ENCODE peak calls at places on chromosomes 12 and 14, in five cellular contexts. One of them, this sample, is unnamed.

GRCh38 chr14:75279153-75279738 is 618 bp downstream of the FOS start:
- DNase-seq in LoVo: no peak
- DNase-seq in NCI-H774: no peak
- DNase-seq in stimulated activated CD8-positive, alpha-beta memory T cell treated with anti-CD3 and anti-CD28 coated beads, Interleukin-7, amount 100 ng/mL, for 1 hour: no peak
- DNase-seq in HuH-7.5: no peak
- DNase-seq in this sample: no peak

GRCh38 chr12:3453947-3454675 is 36.9 kb upstream of the PRMT8 start:
- DNase-seq in NCI-H774: no peak
- DNase-seq in HuH-7.5: no peak
- DNase-seq in LoVo: peak; percentile 93
- DNase-seq in stimulated activated CD8-positive, alpha-beta memory T cell treated with anti-CD3 and anti-CD28 coated beads, Interleukin-7, amount 100 ng/mL, for 1 hour: no peak
- DNase-seq in this sample: no peak

GRCh38 chr14:28305938-28306337 is 460.6 kb upstream of the FOXG1 start:
- DNase-seq in HuH-7.5: no peak
- DNase-seq in NCI-H774: no peak
- DNase-seq in stimulated activated CD8-positive, alpha-beta memory T cell treated with anti-CD3 and anti-CD28 coated beads, Interleukin-7, amount 100 ng/mL, for 1 hour: no peak
- DNase-seq in LoVo: no peak
- DNase-seq in this sample: no peak

GRCh38 chr12:103783744-103784664 is 57.0 kb downstream of the NT5DC3 start:
- DNase-seq in stimulated activated CD8-positive, alpha-beta memory T cell treated with anti-CD3 and anti-CD28 coated beads, Interleukin-7, amount 100 ng/mL, for 1 hour: no peak
- DNase-seq in LoVo: no peak
- DNase-seq in HuH-7.5: no peak
- DNase-seq in NCI-H774: no peak
- DNase-seq in this sample: no peak

GRCh38 chr12:4483885-4484823 is 38.5 kb upstream of the FGF6 start:
- DNase-seq in NCI-H774: no peak
- DNase-seq in HuH-7.5: no peak
- DNase-seq in LoVo: no peak
- DNase-seq in stimulated activated CD8-positive, alpha-beta memory T cell treated with anti-CD3 and anti-CD28 coated beads, Interleukin-7, amount 100 ng/mL, for 1 hour: no peak
- DNase-seq in this sample: no peak

GRCh38 chr14:67683821-67684220 is 9.4 kb upstream of the VTI1B start:
- DNase-seq in LoVo: no peak
- DNase-seq in NCI-H774: no peak
- DNase-seq in HuH-7.5: no peak
- DNase-seq in stimulated activated CD8-positive, alpha-beta memory T cell treated with anti-CD3 and anti-CD28 coated beads, Interleukin-7, amount 100 ng/mL, for 1 hour: no peak
- DNase-seq in this sample: no peak

GRCh38 chr12:114439306-114439705 is 33.4 kb upstream of the TBX5 start:
- DNase-seq in LoVo: no peak
- DNase-seq in stimulated activated CD8-positive, alpha-beta memory T cell treated with anti-CD3 and anti-CD28 coated beads, Interleukin-7, amount 100 ng/mL, for 1 hour: no peak
- DNase-seq in NCI-H774: no peak
- DNase-seq in HuH-7.5: no peak
- DNase-seq in this sample: no peak

GRCh38 chr12:105278043-105278697 is 42.2 kb upstream of the APPL2 start:
- DNase-seq in HuH-7.5: no peak
- DNase-seq in LoVo: no peak
- DNase-seq in stimulated activated CD8-positive, alpha-beta memory T cell treated with anti-CD3 and anti-CD28 coated beads, Interleukin-7, amount 100 ng/mL, for 1 hour: no peak
- DNase-seq in NCI-H774: no peak
- DNase-seq in this sample: no peak

GRCh38 chr12:87382959-87383591 is 646.1 kb downstream of the C12orf50 start:
- DNase-seq in HuH-7.5: no peak
- DNase-seq in LoVo: no peak
- DNase-seq in stimulated activated CD8-positive, alpha-beta memory T cell treated with anti-CD3 and anti-CD28 coated beads, Interleukin-7, amount 100 ng/mL, for 1 hour: no peak
- DNase-seq in NCI-H774: no peak
- DNase-seq in this sample: no peak

GRCh38 chr14:74933925-74934435 is 10.9 kb upstream of the RPS6KL1 start:
- DNase-seq in stimulated activated CD8-positive, alpha-beta memory T cell treated with anti-CD3 and anti-CD28 coated beads, Interleukin-7, amount 100 ng/mL, for 1 hour: no peak
- DNase-seq in LoVo: no peak
- DNase-seq in HuH-7.5: no peak
- DNase-seq in NCI-H774: no peak
- DNase-seq in this sample: no peak

GRCh38 chr14:58749066-58749669 is 111.4 kb downstream of the DACT1 start:
- DNase-seq in LoVo: peak; percentile 93
- DNase-seq in stimulated activated CD8-positive, alpha-beta memory T cell treated with anti-CD3 and anti-CD28 coated beads, Interleukin-7, amount 100 ng/mL, for 1 hour: no peak
- DNase-seq in NCI-H774: no peak
- DNase-seq in HuH-7.5: no peak
- DNase-seq in this sample: no peak

GRCh38 chr12:106086696-106087095 is 52.1 kb downstream of the NUAK1 start:
- DNase-seq in LoVo: no peak
- DNase-seq in NCI-H774: no peak
- DNase-seq in HuH-7.5: no peak
- DNase-seq in stimulated activated CD8-positive, alpha-beta memory T cell treated with anti-CD3 and anti-CD28 coated beads, Interleukin-7, amount 100 ng/mL, for 1 hour: no peak
- DNase-seq in this sample: no peak

GRCh38 chr14:102749833-102750775 is 27.1 kb upstream of the TRAF3 start:
- DNase-seq in LoVo: no peak
- DNase-seq in NCI-H774: peak; percentile 80
- DNase-seq in stimulated activated CD8-positive, alpha-beta memory T cell treated with anti-CD3 and anti-CD28 coated beads, Interleukin-7, amount 100 ng/mL, for 1 hour: no peak
- DNase-seq in HuH-7.5: no peak
- DNase-seq in this sample: no peak

GRCh38 chr12:55074771-55075170 is 51.4 kb upstream of the OR9K2 start:
- DNase-seq in LoVo: no peak
- DNase-seq in NCI-H774: no peak
- DNase-seq in stimulated activated CD8-positive, alpha-beta memory T cell treated with anti-CD3 and anti-CD28 coated beads, Interleukin-7, amount 100 ng/mL, for 1 hour: no peak
- DNase-seq in HuH-7.5: no peak
- DNase-seq in this sample: no peak

GRCh38 chr14:92556255-92556741 is 42.7 kb downstream of the RIN3 start:
- DNase-seq in HuH-7.5: no peak
- DNase-seq in NCI-H774: no peak
- DNase-seq in LoVo: no peak
- DNase-seq in stimulated activated CD8-positive, alpha-beta memory T cell treated with anti-CD3 and anti-CD28 coated beads, Interleukin-7, amount 100 ng/mL, for 1 hour: no peak
- DNase-seq in this sample: no peak

GRCh38 chr12:124898200-124898950 is 16.1 kb downstream of the UBC start:
- DNase-seq in stimulated activated CD8-positive, alpha-beta memory T cell treated with anti-CD3 and anti-CD28 coated beads, Interleukin-7, amount 100 ng/mL, for 1 hour: no peak
- DNase-seq in HuH-7.5: no peak
- DNase-seq in LoVo: peak; percentile 82
- DNase-seq in NCI-H774: peak; percentile 25
- DNase-seq in this sample: no peak

GRCh38 chr12:9674226-9674590 is 4.7 kb downstream of the CLEC2D start:
- DNase-seq in NCI-H774: no peak
- DNase-seq in HuH-7.5: no peak
- DNase-seq in stimulated activated CD8-positive, alpha-beta memory T cell treated with anti-CD3 and anti-CD28 coated beads, Interleukin-7, amount 100 ng/mL, for 1 hour: no peak
- DNase-seq in LoVo: no peak
- DNase-seq in this sample: no peak

GRCh38 chr12:67590122-67590795 is 58.3 kb upstream of the DYRK2 start:
- DNase-seq in NCI-H774: no peak
- DNase-seq in stimulated activated CD8-positive, alpha-beta memory T cell treated with anti-CD3 and anti-CD28 coated beads, Interleukin-7, amount 100 ng/mL, for 1 hour: no peak
- DNase-seq in LoVo: no peak
- DNase-seq in HuH-7.5: no peak
- DNase-seq in this sample: no peak

GRCh38 chr12:112686373-112686772 is 105.2 kb upstream of the RPH3A start:
- DNase-seq in NCI-H774: peak; percentile 23
- DNase-seq in stimulated activated CD8-positive, alpha-beta memory T cell treated with anti-CD3 and anti-CD28 coated beads, Interleukin-7, amount 100 ng/mL, for 1 hour: no peak
- DNase-seq in HuH-7.5: no peak
- DNase-seq in LoVo: peak; percentile 25
- DNase-seq in this sample: no peak

GRCh38 chr12:53602176-53602942 is 23.8 kb downstream of the ATF7 start:
- DNase-seq in LoVo: no peak
- DNase-seq in HuH-7.5: no peak
- DNase-seq in NCI-H774: no peak
- DNase-seq in stimulated activated CD8-positive, alpha-beta memory T cell treated with anti-CD3 and anti-CD28 coated beads, Interleukin-7, amount 100 ng/mL, for 1 hour: no peak
- DNase-seq in this sample: no peak

GRCh38 chr12:108616941-108617858 is 16.5 kb downstream of the SELPLG start:
- DNase-seq in LoVo: no peak
- DNase-seq in NCI-H774: no peak
- DNase-seq in stimulated activated CD8-positive, alpha-beta memory T cell treated with anti-CD3 and anti-CD28 coated beads, Interleukin-7, amount 100 ng/mL, for 1 hour: peak; percentile 45
- DNase-seq in HuH-7.5: no peak
- DNase-seq in this sample: no peak

GRCh38 chr12:121124402-121125109 is 8.1 kb upstream of the P2RX7 start:
- DNase-seq in stimulated activated CD8-positive, alpha-beta memory T cell treated with anti-CD3 and anti-CD28 coated beads, Interleukin-7, amount 100 ng/mL, for 1 hour: no peak
- DNase-seq in NCI-H774: no peak
- DNase-seq in HuH-7.5: peak; percentile 30
- DNase-seq in LoVo: peak; percentile 94
- DNase-seq in this sample: no peak

GRCh38 chr12:65192963-65193516 is 23.7 kb downstream of the LEMD3 start:
- DNase-seq in stimulated activated CD8-positive, alpha-beta memory T cell treated with anti-CD3 and anti-CD28 coated beads, Interleukin-7, amount 100 ng/mL, for 1 hour: no peak
- DNase-seq in LoVo: no peak
- DNase-seq in NCI-H774: no peak
- DNase-seq in HuH-7.5: no peak
- DNase-seq in this sample: no peak

GRCh38 chr14:41872906-41873305 is 266.2 kb downstream of the LRFN5 start:
- DNase-seq in stimulated activated CD8-positive, alpha-beta memory T cell treated with anti-CD3 and anti-CD28 coated beads, Interleukin-7, amount 100 ng/mL, for 1 hour: no peak
- DNase-seq in NCI-H774: no peak
- DNase-seq in HuH-7.5: no peak
- DNase-seq in LoVo: no peak
- DNase-seq in this sample: no peak

GRCh38 chr12:5123921-5124320 is 80.2 kb downstream of the KCNA5 start:
- DNase-seq in LoVo: no peak
- DNase-seq in NCI-H774: no peak
- DNase-seq in HuH-7.5: no peak
- DNase-seq in stimulated activated CD8-positive, alpha-beta memory T cell treated with anti-CD3 and anti-CD28 coated beads, Interleukin-7, amount 100 ng/mL, for 1 hour: no peak
- DNase-seq in this sample: no peak

GRCh38 chr12:10705655-10706054 is 17.5 kb downstream of the YBX3 start:
- DNase-seq in LoVo: no peak
- DNase-seq in stimulated activated CD8-positive, alpha-beta memory T cell treated with anti-CD3 and anti-CD28 coated beads, Interleukin-7, amount 100 ng/mL, for 1 hour: no peak
- DNase-seq in HuH-7.5: no peak
- DNase-seq in NCI-H774: no peak
- DNase-seq in this sample: no peak

GRCh38 chr12:1758887-1759286 is 61.5 kb upstream of the LRTM2 start:
- DNase-seq in HuH-7.5: no peak
- DNase-seq in stimulated activated CD8-positive, alpha-beta memory T cell treated with anti-CD3 and anti-CD28 coated beads, Interleukin-7, amount 100 ng/mL, for 1 hour: no peak
- DNase-seq in NCI-H774: no peak
- DNase-seq in LoVo: no peak
- DNase-seq in this sample: no peak

GRCh38 chr14:103618999-103619398 is 10.0 kb upstream of the KLC1 start:
- DNase-seq in HuH-7.5: no peak
- DNase-seq in stimulated activated CD8-positive, alpha-beta memory T cell treated with anti-CD3 and anti-CD28 coated beads, Interleukin-7, amount 100 ng/mL, for 1 hour: no peak
- DNase-seq in NCI-H774: no peak
- DNase-seq in LoVo: no peak
- DNase-seq in this sample: no peak

GRCh38 chr14:100608586-100609330 is 21.5 kb upstream of the BEGAIN start:
- DNase-seq in LoVo: no peak
- DNase-seq in HuH-7.5: no peak
- DNase-seq in NCI-H774: no peak
- DNase-seq in stimulated activated CD8-positive, alpha-beta memory T cell treated with anti-CD3 and anti-CD28 coated beads, Interleukin-7, amount 100 ng/mL, for 1 hour: no peak
- DNase-seq in this sample: no peak

GRCh38 chr12:25052191-25053020 is 103.5 kb upstream of the BCAT1 start:
- DNase-seq in LoVo: no peak
- DNase-seq in stimulated activated CD8-positive, alpha-beta memory T cell treated with anti-CD3 and anti-CD28 coated beads, Interleukin-7, amount 100 ng/mL, for 1 hour: peak; percentile 17
- DNase-seq in HuH-7.5: peak; percentile 37
- DNase-seq in NCI-H774: no peak
- DNase-seq in this sample: no peak

GRCh38 chr12:131509706-131510105 is 201.2 kb upstream of the SFSWAP start:
- DNase-seq in LoVo: no peak
- DNase-seq in stimulated activated CD8-positive, alpha-beta memory T cell treated with anti-CD3 and anti-CD28 coated beads, Interleukin-7, amount 100 ng/mL, for 1 hour: no peak
- DNase-seq in NCI-H774: no peak
- DNase-seq in HuH-7.5: no peak
- DNase-seq in this sample: no peak

GRCh38 chr14:104771918-104772706 is 19.2 kb downstream of the SIVA1 start:
- DNase-seq in LoVo: no peak
- DNase-seq in NCI-H774: no peak
- DNase-seq in stimulated activated CD8-positive, alpha-beta memory T cell treated with anti-CD3 and anti-CD28 coated beads, Interleukin-7, amount 100 ng/mL, for 1 hour: no peak
- DNase-seq in HuH-7.5: no peak
- DNase-seq in this sample: no peak

GRCh38 chr12:110074089-110074488 is 25.8 kb upstream of the C12orf76 start:
- DNase-seq in LoVo: no peak
- DNase-seq in NCI-H774: no peak
- DNase-seq in stimulated activated CD8-positive, alpha-beta memory T cell treated with anti-CD3 and anti-CD28 coated beads, Interleukin-7, amount 100 ng/mL, for 1 hour: no peak
- DNase-seq in HuH-7.5: no peak
- DNase-seq in this sample: no peak

GRCh38 chr12:67645571-67645970 is 3.0 kb upstream of the DYRK2 start:
- DNase-seq in LoVo: no peak
- DNase-seq in stimulated activated CD8-positive, alpha-beta memory T cell treated with anti-CD3 and anti-CD28 coated beads, Interleukin-7, amount 100 ng/mL, for 1 hour: no peak
- DNase-seq in HuH-7.5: no peak
- DNase-seq in NCI-H774: no peak
- DNase-seq in this sample: no peak

GRCh38 chr12:105922670-105923102 is 216.1 kb downstream of the NUAK1 start:
- DNase-seq in HuH-7.5: no peak
- DNase-seq in stimulated activated CD8-positive, alpha-beta memory T cell treated with anti-CD3 and anti-CD28 coated beads, Interleukin-7, amount 100 ng/mL, for 1 hour: no peak
- DNase-seq in NCI-H774: no peak
- DNase-seq in LoVo: peak; percentile 35
- DNase-seq in this sample: no peak